ENCODE peak calls at places on chromosomes 11 and 22, in ten cellular contexts. One of them, this sample, is unnamed.
A peak's percentile ranks its signal among the peaks of the same experiment; 100 is the strongest.

GRCh38 chr11:17721242-17721999 is 2.0 kb downstream of the MYOD1 start:
- DNase-seq in WTC11: peak; percentile 37
- DNase-seq in brain microvascular endothelial cell: no peak
- DNase-seq in cardiac muscle cell: no peak
- DNase-seq in stimulated activated CD4-positive, alpha-beta T cell treated with anti-CD3 and anti-CD28 coated beads, Interleukin-2, amount 100 ng/mL, for 24 hours: no peak
- DNase-seq in SJCRH30: peak; percentile 50
- DNase-seq in mesenchymal stem cell: no peak
- DNase-seq in astrocyte of the spinal cord: no peak
- DNase-seq in foreskin melanocyte: no peak
- DNase-seq in psoas muscle: no peak
- DNase-seq in this sample: peak; percentile 59

GRCh38 chr22:26937213-26937612 is 279.8 kb downstream of the MIAT start:
- DNase-seq in brain microvascular endothelial cell: no peak
- DNase-seq in foreskin melanocyte: no peak
- DNase-seq in psoas muscle: no peak
- DNase-seq in cardiac muscle cell: no peak
- DNase-seq in SJCRH30: no peak
- DNase-seq in mesenchymal stem cell: no peak
- DNase-seq in WTC11: no peak
- DNase-seq in astrocyte of the spinal cord: no peak
- DNase-seq in stimulated activated CD4-positive, alpha-beta T cell treated with anti-CD3 and anti-CD28 coated beads, Interleukin-2, amount 100 ng/mL, for 24 hours: no peak
- DNase-seq in this sample: no peak

GRCh38 chr11:76763573-76764348 is 19.4 kb upstream of the TSKU start:
- DNase-seq in astrocyte of the spinal cord: peak; percentile 85
- DNase-seq in brain microvascular endothelial cell: peak; percentile 79
- DNase-seq in foreskin melanocyte: peak; percentile 33
- DNase-seq in mesenchymal stem cell: peak; percentile 87
- DNase-seq in SJCRH30: no peak
- DNase-seq in stimulated activated CD4-positive, alpha-beta T cell treated with anti-CD3 and anti-CD28 coated beads, Interleukin-2, amount 100 ng/mL, for 24 hours: no peak
- DNase-seq in psoas muscle: no peak
- DNase-seq in cardiac muscle cell: peak; percentile 95
- DNase-seq in WTC11: no peak
- DNase-seq in this sample: no peak

GRCh38 chr11:107844041-107844440 is 14.5 kb downstream of the SLC35F2 start:
- DNase-seq in astrocyte of the spinal cord: peak; percentile 26
- DNase-seq in stimulated activated CD4-positive, alpha-beta T cell treated with anti-CD3 and anti-CD28 coated beads, Interleukin-2, amount 100 ng/mL, for 24 hours: no peak
- DNase-seq in foreskin melanocyte: no peak
- DNase-seq in brain microvascular endothelial cell: peak; percentile 32
- DNase-seq in WTC11: no peak
- DNase-seq in psoas muscle: no peak
- DNase-seq in cardiac muscle cell: peak; percentile 14
- DNase-seq in SJCRH30: no peak
- DNase-seq in mesenchymal stem cell: peak; percentile 36
- DNase-seq in this sample: no peak

GRCh38 chr11:72742522-72743320 is 9.5 kb downstream of the ARAP1 start:
- DNase-seq in foreskin melanocyte: no peak
- DNase-seq in psoas muscle: no peak
- DNase-seq in cardiac muscle cell: no peak
- DNase-seq in mesenchymal stem cell: no peak
- DNase-seq in brain microvascular endothelial cell: no peak
- DNase-seq in astrocyte of the spinal cord: no peak
- DNase-seq in WTC11: no peak
- DNase-seq in stimulated activated CD4-positive, alpha-beta T cell treated with anti-CD3 and anti-CD28 coated beads, Interleukin-2, amount 100 ng/mL, for 24 hours: no peak
- DNase-seq in SJCRH30: no peak
- DNase-seq in this sample: peak; percentile 4

GRCh38 chr11:34819740-34820482 is 96.3 kb downstream of the APIP start:
- DNase-seq in foreskin melanocyte: no peak
- DNase-seq in stimulated activated CD4-positive, alpha-beta T cell treated with anti-CD3 and anti-CD28 coated beads, Interleukin-2, amount 100 ng/mL, for 24 hours: no peak
- DNase-seq in SJCRH30: no peak
- DNase-seq in astrocyte of the spinal cord: no peak
- DNase-seq in mesenchymal stem cell: no peak
- DNase-seq in brain microvascular endothelial cell: no peak
- DNase-seq in psoas muscle: no peak
- DNase-seq in WTC11: no peak
- DNase-seq in cardiac muscle cell: peak; percentile 22
- DNase-seq in this sample: no peak

GRCh38 chr11:95254139-95254704 is 23.2 kb upstream of the SESN3 start:
- DNase-seq in SJCRH30: peak; percentile 85
- DNase-seq in WTC11: peak; percentile 48
- DNase-seq in psoas muscle: peak; percentile 69
- DNase-seq in mesenchymal stem cell: peak; percentile 95
- DNase-seq in stimulated activated CD4-positive, alpha-beta T cell treated with anti-CD3 and anti-CD28 coated beads, Interleukin-2, amount 100 ng/mL, for 24 hours: peak; percentile 68
- DNase-seq in astrocyte of the spinal cord: peak; percentile 90
- DNase-seq in foreskin melanocyte: peak; percentile 84
- DNase-seq in brain microvascular endothelial cell: peak; percentile 92
- DNase-seq in cardiac muscle cell: peak; percentile 93
- DNase-seq in this sample: peak; percentile 82

GRCh38 chr11:131800452-131800851 is 430.0 kb downstream of the NTM start:
- DNase-seq in WTC11: no peak
- DNase-seq in psoas muscle: no peak
- DNase-seq in mesenchymal stem cell: no peak
- DNase-seq in foreskin melanocyte: no peak
- DNase-seq in astrocyte of the spinal cord: no peak
- DNase-seq in cardiac muscle cell: no peak
- DNase-seq in SJCRH30: no peak
- DNase-seq in brain microvascular endothelial cell: no peak
- DNase-seq in stimulated activated CD4-positive, alpha-beta T cell treated with anti-CD3 and anti-CD28 coated beads, Interleukin-2, amount 100 ng/mL, for 24 hours: no peak
- DNase-seq in this sample: no peak

GRCh38 chr11:2315395-2316168 is 13.8 kb downstream of the TSPAN32 start:
- DNase-seq in brain microvascular endothelial cell: no peak
- DNase-seq in astrocyte of the spinal cord: no peak
- DNase-seq in cardiac muscle cell: no peak
- DNase-seq in mesenchymal stem cell: no peak
- DNase-seq in stimulated activated CD4-positive, alpha-beta T cell treated with anti-CD3 and anti-CD28 coated beads, Interleukin-2, amount 100 ng/mL, for 24 hours: no peak
- DNase-seq in foreskin melanocyte: no peak
- DNase-seq in psoas muscle: no peak
- DNase-seq in SJCRH30: no peak
- DNase-seq in WTC11: no peak
- DNase-seq in this sample: no peak

GRCh38 chr22:29044657-29045176 is 16.9 kb downstream of the C22orf31 start:
- DNase-seq in mesenchymal stem cell: peak; percentile 97
- DNase-seq in stimulated activated CD4-positive, alpha-beta T cell treated with anti-CD3 and anti-CD28 coated beads, Interleukin-2, amount 100 ng/mL, for 24 hours: no peak
- DNase-seq in astrocyte of the spinal cord: peak; percentile 78
- DNase-seq in psoas muscle: no peak
- DNase-seq in SJCRH30: no peak
- DNase-seq in brain microvascular endothelial cell: peak; percentile 74
- DNase-seq in cardiac muscle cell: peak; percentile 77
- DNase-seq in WTC11: no peak
- DNase-seq in foreskin melanocyte: no peak
- DNase-seq in this sample: no peak

GRCh38 chr11:44268073-44268806 is 41.7 kb downstream of the ALX4 start:
- DNase-seq in WTC11: no peak
- DNase-seq in SJCRH30: no peak
- DNase-seq in astrocyte of the spinal cord: no peak
- DNase-seq in foreskin melanocyte: no peak
- DNase-seq in psoas muscle: no peak
- DNase-seq in brain microvascular endothelial cell: no peak
- DNase-seq in cardiac muscle cell: peak; percentile 37
- DNase-seq in mesenchymal stem cell: no peak
- DNase-seq in stimulated activated CD4-positive, alpha-beta T cell treated with anti-CD3 and anti-CD28 coated beads, Interleukin-2, amount 100 ng/mL, for 24 hours: no peak
- DNase-seq in this sample: no peak

GRCh38 chr11:131370090-131370751 is at the start of gene NTM:
- DNase-seq in brain microvascular endothelial cell: no peak
- DNase-seq in stimulated activated CD4-positive, alpha-beta T cell treated with anti-CD3 and anti-CD28 coated beads, Interleukin-2, amount 100 ng/mL, for 24 hours: no peak
- DNase-seq in psoas muscle: peak; percentile 44
- DNase-seq in cardiac muscle cell: peak; percentile 82
- DNase-seq in astrocyte of the spinal cord: peak; percentile 26
- DNase-seq in mesenchymal stem cell: no peak
- DNase-seq in WTC11: no peak
- DNase-seq in SJCRH30: no peak
- DNase-seq in foreskin melanocyte: no peak
- DNase-seq in this sample: no peak

GRCh38 chr22:49567894-49568750 is 259.6 kb downstream of the BRD1 start:
- DNase-seq in stimulated activated CD4-positive, alpha-beta T cell treated with anti-CD3 and anti-CD28 coated beads, Interleukin-2, amount 100 ng/mL, for 24 hours: no peak
- DNase-seq in mesenchymal stem cell: no peak
- DNase-seq in SJCRH30: no peak
- DNase-seq in psoas muscle: no peak
- DNase-seq in foreskin melanocyte: no peak
- DNase-seq in astrocyte of the spinal cord: no peak
- DNase-seq in brain microvascular endothelial cell: no peak
- DNase-seq in WTC11: no peak
- DNase-seq in cardiac muscle cell: no peak
- DNase-seq in this sample: no peak

GRCh38 chr11:944711-945470 is 19.2 kb downstream of the AP2A2 start:
- DNase-seq in mesenchymal stem cell: no peak
- DNase-seq in brain microvascular endothelial cell: no peak
- DNase-seq in WTC11: peak; percentile 72
- DNase-seq in astrocyte of the spinal cord: peak; percentile 40
- DNase-seq in psoas muscle: no peak
- DNase-seq in SJCRH30: no peak
- DNase-seq in cardiac muscle cell: peak; percentile 52
- DNase-seq in foreskin melanocyte: no peak
- DNase-seq in stimulated activated CD4-positive, alpha-beta T cell treated with anti-CD3 and anti-CD28 coated beads, Interleukin-2, amount 100 ng/mL, for 24 hours: no peak
- DNase-seq in this sample: peak; percentile 4

GRCh38 chr11:36566407-36567053 is 1.3 kb upstream of the RAG1 start:
- DNase-seq in WTC11: no peak
- DNase-seq in psoas muscle: no peak
- DNase-seq in astrocyte of the spinal cord: no peak
- DNase-seq in stimulated activated CD4-positive, alpha-beta T cell treated with anti-CD3 and anti-CD28 coated beads, Interleukin-2, amount 100 ng/mL, for 24 hours: no peak
- DNase-seq in foreskin melanocyte: no peak
- DNase-seq in brain microvascular endothelial cell: no peak
- DNase-seq in cardiac muscle cell: no peak
- DNase-seq in mesenchymal stem cell: no peak
- DNase-seq in SJCRH30: peak; percentile 56
- DNase-seq in this sample: no peak

GRCh38 chr22:19075404-19075803 is 46.8 kb downstream of the DGCR2 start:
- DNase-seq in WTC11: no peak
- DNase-seq in mesenchymal stem cell: no peak
- DNase-seq in psoas muscle: no peak
- DNase-seq in SJCRH30: no peak
- DNase-seq in astrocyte of the spinal cord: no peak
- DNase-seq in stimulated activated CD4-positive, alpha-beta T cell treated with anti-CD3 and anti-CD28 coated beads, Interleukin-2, amount 100 ng/mL, for 24 hours: no peak
- DNase-seq in brain microvascular endothelial cell: no peak
- DNase-seq in foreskin melanocyte: no peak
- DNase-seq in cardiac muscle cell: no peak
- DNase-seq in this sample: no peak

GRCh38 chr11:134880788-134881187 is 468.7 kb upstream of the B3GAT1 start:
- DNase-seq in mesenchymal stem cell: no peak
- DNase-seq in stimulated activated CD4-positive, alpha-beta T cell treated with anti-CD3 and anti-CD28 coated beads, Interleukin-2, amount 100 ng/mL, for 24 hours: no peak
- DNase-seq in astrocyte of the spinal cord: no peak
- DNase-seq in foreskin melanocyte: no peak
- DNase-seq in psoas muscle: no peak
- DNase-seq in brain microvascular endothelial cell: no peak
- DNase-seq in SJCRH30: no peak
- DNase-seq in cardiac muscle cell: no peak
- DNase-seq in WTC11: no peak
- DNase-seq in this sample: no peak

This sample was measured in Right ventricle myocardium inferior.